ENCODE peak calls at places on chromosomes 16 and 17, in six cellular contexts. R is CD4-positive, alpha-beta T cell; E is activated CD4-positive, alpha-beta T cell treated with anti-CD3 and anti-CD28 coated beads, Interleukin-2, amount 50 U/mL, for 1 hour; C is OCI-M1; B is SK-MEL-5; U is DMS53. J is an unnamed sample.

GRCh38 chr17:74332763-74333220 is 6.8 kb downstream of the KIF19 start:
- DNase-seq in R (no peak), E (no peak), C (peak; percentile 54), B (no peak), U (peak; percentile 99), J (peak; percentile 99)

GRCh38 chr17:3683054-3683511 is 12.9 kb downstream of the P2RX5 start:
- DNase-seq in R (peak; percentile 40), E (peak; percentile 55), C (peak; percentile 72), B (peak; percentile 66), U (peak; percentile 54), J (peak; percentile 43)

GRCh38 chr17:69609495-69610315 is 195.2 kb downstream of the MAP2K6 start:
- DNase-seq in R (no peak), E (no peak), C (peak; percentile 26), B (peak; percentile 76), U (peak; percentile 54), J (peak; percentile 34)

GRCh38 chr17:17770371-17771059 is 66.3 kb downstream of the SREBF1 start:
- DNase-seq in R (no peak), E (no peak), C (no peak), B (no peak), U (no peak), J (no peak)

GRCh38 chr17:77042688-77043330 is 98.0 kb upstream of the SEC14L1 start:
- DNase-seq in R (no peak), E (no peak), C (no peak), B (no peak), U (no peak), J (peak; percentile 94)

GRCh38 chr17:1331708-1332107 is 52.2 kb downstream of the TRARG1 start:
- DNase-seq in R (peak; percentile 5), E (no peak), C (no peak), B (no peak), U (no peak), J (no peak)

GRCh38 chr16:1535391-1536291 is 2.2 kb downstream of the TMEM204 start:
- DNase-seq in R (peak; percentile 35), E (no peak), C (no peak), B (no peak), U (no peak), J (no peak)

GRCh38 chr16:29662729-29663019 is 373 bp upstream of the SPN start:
- DNase-seq in R (peak; percentile 41), E (no peak), C (peak; percentile 93), B (no peak), U (no peak), J (no peak)

GRCh38 chr16:74169687-74170522 is 126.7 kb upstream of the PSMD7 start:
- DNase-seq in R (no peak), E (no peak), C (no peak), B (no peak), U (peak; percentile 58), J (peak; percentile 49)

GRCh38 chr17:8630227-8630801 is at the start of gene MYH10:
- DNase-seq in R (no peak), E (no peak), C (no peak), B (no peak), U (peak; percentile 59), J (peak; percentile 43)

GRCh38 chr16:29307598-29308507 is 98.7 kb downstream of the NPIPB11 start:
- DNase-seq in R (no peak), E (no peak), C (no peak), B (no peak), U (no peak), J (no peak)

GRCh38 chr17:19021622-19022083 is 17.1 kb upstream of the FAM83G start:
- DNase-seq in R (no peak), E (peak; percentile 37), C (no peak), B (peak; percentile 23), U (no peak), J (no peak)

GRCh38 chr17:740240-741055 is 8.1 kb downstream of the TLCD3A start:
- DNase-seq in R (no peak), E (peak; percentile 15), C (no peak), B (no peak), U (no peak), J (no peak)

GRCh38 chr16:72788269-72788809 is 259.6 kb downstream of the ZFHX3 start:
- DNase-seq in R (no peak), E (no peak), C (no peak), B (no peak), U (no peak), J (no peak)

GRCh38 chr16:11006666-11007065 is 62.3 kb downstream of the CLEC16A start:
- DNase-seq in R (no peak), E (no peak), C (no peak), B (no peak), U (no peak), J (no peak)

GRCh38 chr16:3518292-3518982 is 17.6 kb downstream of the CLUAP1 start:
- DNase-seq in R (no peak), E (no peak), C (no peak), B (no peak), U (peak; percentile 49), J (no peak)

GRCh38 chr17:1229354-1229890 is 40.8 kb upstream of the BHLHA9 start:
- DNase-seq in R (peak; percentile 24), E (peak; percentile 30), C (peak; percentile 32), B (no peak), U (peak; percentile 22), J (peak; percentile 21)

GRCh38 chr16:81797443-81797842 is 18.4 kb downstream of the PLCG2 start:
- DNase-seq in R (no peak), E (no peak), C (peak; percentile 86), B (no peak), U (no peak), J (no peak)

GRCh38 chr16:50251375-50252081 is 14.8 kb upstream of the ADCY7 start:
- DNase-seq in R (no peak), E (no peak), C (no peak), B (no peak), U (no peak), J (no peak)

GRCh38 chr17:64964796-64965195 is 45.5 kb upstream of the LRRC37A3 start:
- DNase-seq in R (no peak), E (no peak), C (peak; percentile 17), B (no peak), U (peak; percentile 5), J (no peak)

GRCh38 chr16:69131167-69131748 is 1.1 kb downstream of the CHTF8 start:
- DNase-seq in R (no peak), E (no peak), C (peak; percentile 70), B (peak; percentile 40), U (peak; percentile 30), J (peak; percentile 50)

GRCh38 chr17:32157225-32157624 is 14.9 kb downstream of the RHOT1 start:
- DNase-seq in R (no peak), E (no peak), C (no peak), B (peak; percentile 36), U (no peak), J (no peak)

GRCh38 chr17:45338996-45339535 is 22.2 kb upstream of the MAP3K14 start:
- DNase-seq in R (no peak), E (no peak), C (no peak), B (no peak), U (no peak), J (no peak)

GRCh38 chr17:48024149-48025039 is 13.2 kb downstream of the COPZ2 start:
- DNase-seq in R (no peak), E (peak; percentile 42), C (peak; percentile 68), B (no peak), U (peak; percentile 89), J (peak; percentile 89)

GRCh38 chr16:57486858-57487834 is 853 bp upstream of the DOK4 start:
- DNase-seq in R (no peak), E (no peak), C (no peak), B (no peak), U (no peak), J (no peak)

GRCh38 chr17:37064956-37065355 is 116.2 kb downstream of the AATF start:
- DNase-seq in R (no peak), E (no peak), C (no peak), B (no peak), U (no peak), J (no peak)

GRCh38 chr17:47719411-47720152 is 13.5 kb upstream of the TBX21 start:
- DNase-seq in R (no peak), E (peak; percentile 27), C (peak; percentile 78), B (no peak), U (peak; percentile 27), J (no peak)

GRCh38 chr17:32909787-32910369 is 18.1 kb upstream of the TMEM98 start:
- DNase-seq in R (peak; percentile 13), E (peak; percentile 28), C (peak; percentile 91), B (peak; percentile 89), U (peak; percentile 84), J (peak; percentile 65)

GRCh38 chr16:89722392-89723278 is 1.3 kb downstream of the ZNF276 start:
- DNase-seq in R (peak; percentile 72), E (peak; percentile 79), C (peak; percentile 59), B (no peak), U (peak; percentile 74), J (no peak)

GRCh38 chr16:71923941-71924690 is 28.8 kb downstream of the IST1 start:
- DNase-seq in R (no peak), E (no peak), C (no peak), B (no peak), U (no peak), J (no peak)

GRCh38 chr17:5516060-5516792 is 29.9 kb downstream of the MIS12 start:
- DNase-seq in R (no peak), E (no peak), C (no peak), B (no peak), U (no peak), J (no peak)

GRCh38 chr17:80800775-80801391 is 190.8 kb upstream of the CHMP6 start:
- DNase-seq in R (no peak), E (no peak), C (no peak), B (no peak), U (no peak), J (no peak)

GRCh38 chr16:72172105-72173034 is at the start of gene PMFBP1:
- DNase-seq in R (no peak), E (no peak), C (peak; percentile 94), B (no peak), U (peak; percentile 97), J (peak; percentile 12)

GRCh38 chr17:55496094-55496881 is 15.0 kb downstream of the SMIM36 start:
- DNase-seq in R (no peak), E (no peak), C (peak; percentile 94), B (peak; percentile 20), U (no peak), J (no peak)

GRCh38 chr17:19410875-19411291 is at the start of gene RNF112:
- DNase-seq in R (no peak), E (no peak), C (no peak), B (no peak), U (no peak), J (peak; percentile 10)

GRCh38 chr16:2799205-2799851 is 1.1 kb downstream of the PRSS41 start:
- DNase-seq in R (no peak), E (no peak), C (no peak), B (no peak), U (no peak), J (no peak)

GRCh38 chr16:21646721-21647561 is 5.5 kb downstream of the IGSF6 start:
- DNase-seq in R (peak; percentile 61), E (peak; percentile 63), C (no peak), B (no peak), U (no peak), J (no peak)

GRCh38 chr16:87002717-87003413 is 314.3 kb downstream of the C16orf95 start:
- DNase-seq in R (no peak), E (no peak), C (no peak), B (no peak), U (no peak), J (no peak)

GRCh38 chr16:70579648-70580630 is 56.3 kb downstream of the SF3B3 start:
- DNase-seq in R (no peak), E (no peak), C (no peak), B (no peak), U (peak; percentile 7), J (no peak)

GRCh38 chr17:38509772-38510423 is 81.6 kb downstream of the ARHGAP23 start:
- DNase-seq in R (no peak), E (no peak), C (no peak), B (no peak), U (no peak), J (no peak)

J was measured in NCI-H69.